ENCODE peak calls at places on chromosomes 2 and 18, in ten cellular contexts. N, K, U, X, D, O, G, A, Y and H are unnamed samples.

GRCh38 chr2:231130657-231131056 is 5.8 kb upstream of the HTR2B start:
- DNase-seq in N (no peak), K (no peak), U (no peak), X (no peak), D (no peak), O (no peak), G (no peak), A (no peak), Y (no peak), H (no peak)

GRCh38 chr2:71380665-71381064 is 49.1 kb downstream of the ZNF638 start:
- DNase-seq in N (peak), K (no peak), U (no peak), X (no peak), D (peak), O (no peak), G (no peak), A (no peak), Y (no peak), H (peak)

GRCh38 chr18:44887227-44887631 is 206.5 kb downstream of the SETBP1 start:
- DNase-seq in N (no peak), K (no peak), U (peak), X (peak), D (peak), O (no peak), G (no peak), A (no peak), Y (no peak), H (peak)

GRCh38 chr2:20663196-20664070 is 3.5 kb upstream of the GDF7 start:
- DNase-seq in N (no peak), K (no peak), U (no peak), X (no peak), D (no peak), O (no peak), G (no peak), A (no peak), Y (no peak), H (no peak)

GRCh38 chr2:42927334-42928160 is 135.2 kb upstream of the HAAO start:
- DNase-seq in N (no peak), K (no peak), U (no peak), X (no peak), D (no peak), O (no peak), G (no peak), A (no peak), Y (no peak), H (no peak)

GRCh38 chr2:178070824-178071223 is 1.8 kb downstream of the PDE11A start:
- DNase-seq in N (no peak), K (no peak), U (no peak), X (no peak), D (peak), O (no peak), G (peak), A (no peak), Y (no peak), H (no peak)

GRCh38 chr18:24793742-24794141 is 333.3 kb downstream of the HRH4 start:
- DNase-seq in N (no peak), K (no peak), U (no peak), X (no peak), D (no peak), O (no peak), G (no peak), A (no peak), Y (no peak), H (no peak)

GRCh38 chr2:235889302-235889630 is 278.9 kb downstream of the GBX2 start:
- DNase-seq in N (no peak), K (no peak), U (no peak), X (no peak), D (no peak), O (no peak), G (no peak), A (no peak), Y (no peak), H (no peak)

GRCh38 chr2:227816507-227817274 is 3.0 kb downstream of the CCL20 start:
- DNase-seq in N (no peak), K (no peak), U (peak), X (peak), D (no peak), O (no peak), G (peak), A (no peak), Y (no peak), H (peak)

GRCh38 chr2:227815066-227815465 is 1.4 kb downstream of the CCL20 start:
- DNase-seq in N (no peak), K (no peak), U (no peak), X (no peak), D (no peak), O (no peak), G (no peak), A (no peak), Y (no peak), H (no peak)

GRCh38 chr2:227812001-227812400 is 1.6 kb upstream of the CCL20 start:
- DNase-seq in N (peak), K (no peak), U (no peak), X (no peak), D (no peak), O (no peak), G (no peak), A (no peak), Y (no peak), H (no peak)

GRCh38 chr2:227813562-227814353 is at the start of gene CCL20:
- DNase-seq in N (no peak), K (no peak), U (no peak), X (no peak), D (no peak), O (no peak), G (peak), A (no peak), Y (no peak), H (no peak)

GRCh38 chr2:227813229-227813561 is 447 bp upstream of the CCL20 start:
- DNase-seq in N (no peak), K (no peak), U (no peak), X (no peak), D (no peak), O (no peak), G (no peak), A (no peak), Y (no peak), H (no peak)
- H3K4me3 ChIP-seq in N (no peak), K (no peak), U (no peak), X (no peak), D (no peak), O (no peak), G (no peak), A (no peak), Y (no peak), H (no peak)

DNA sequence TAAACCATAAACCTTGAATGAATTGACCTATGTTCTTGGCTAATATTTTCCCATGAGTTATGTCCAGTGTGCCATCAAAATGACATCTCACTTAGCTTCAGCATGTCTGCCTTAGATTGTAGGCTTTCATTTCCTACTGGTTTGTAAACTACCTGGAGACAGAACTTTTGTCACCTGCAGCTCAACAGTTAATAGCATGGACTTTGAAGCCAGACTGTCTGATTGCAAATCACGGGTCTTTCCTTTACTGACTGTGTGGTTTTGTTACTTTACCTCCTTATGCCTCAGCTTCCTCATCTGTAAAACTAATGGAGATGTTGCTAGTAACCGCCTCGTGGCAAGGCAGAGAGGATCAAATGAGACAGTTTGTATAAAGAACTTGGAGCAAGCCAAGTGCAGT is 187.1 kb downstream of the SUCLG1 start:
- DNase-seq in N (no peak), K (no peak), U (no peak), X (no peak), D (no peak), O (no peak), G (no peak), A (no peak), Y (no peak), H (no peak)
- TF ChIP-seq CTCF in N (no peak), K (no peak), U (no peak), X (no peak), D (no peak), O (no peak), G (no peak), A (no peak), Y (no peak), H (no peak)

GRCh38 chr2:239598011-239598731 is 197.4 kb upstream of the HDAC4 start:
- DNase-seq in N (no peak), K (no peak), U (peak), X (no peak), D (no peak), O (no peak), G (no peak), A (no peak), Y (peak), H (no peak)
- H3K4me3 ChIP-seq in N (no peak), K (no peak), U (no peak), X (no peak), D (no peak), O (no peak), G (no peak), A (no peak), Y (no peak), H (no peak)

DNA sequence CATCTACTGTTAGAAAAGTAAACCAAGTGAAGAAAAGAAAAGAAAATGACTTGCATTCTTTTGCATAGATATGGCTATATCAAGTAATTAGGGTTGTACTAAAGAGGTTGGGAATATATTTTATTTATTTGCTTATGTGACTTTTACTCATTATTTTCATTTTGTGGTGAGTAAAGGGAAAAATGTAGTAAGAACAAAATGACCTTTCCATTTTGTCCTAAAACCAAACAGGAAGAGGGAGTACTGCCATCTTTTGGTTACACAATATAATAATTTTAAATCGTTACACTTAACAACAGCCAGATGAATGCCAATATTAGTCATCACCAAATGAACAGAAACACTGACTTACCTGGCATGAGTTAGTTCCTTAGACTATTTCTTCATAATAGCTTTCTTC is 47.3 kb upstream of the NDUFV2 start:
- DNase-seq in N (peak), K (no peak), U (peak), X (peak), D (peak), O (no peak), G (peak), A (no peak), Y (no peak), H (peak)
- TF ChIP-seq CTCF in N (peak), K (peak), U (no peak), X (no peak), D (peak), O (no peak), G (peak), A (peak), Y (peak), H (peak)

GRCh38 chr2:96374211-96374951 is 38.8 kb downstream of the NCAPH start:
- DNase-seq in N (no peak), K (no peak), U (no peak), X (peak), D (no peak), O (no peak), G (no peak), A (peak), Y (peak), H (peak)
- H3K4me3 ChIP-seq in N (no peak), K (no peak), U (no peak), X (no peak), D (no peak), O (no peak), G (no peak), A (no peak), Y (no peak), H (no peak)

GRCh38 chr2:159118115-159118858 is 149.8 kb downstream of the TANC1 start:
- DNase-seq in N (peak), K (peak), U (peak), X (peak), D (peak), O (no peak), G (peak), A (peak), Y (peak), H (peak)

GRCh38 chr2:159116922-159117321 is 148.5 kb downstream of the TANC1 start:
- DNase-seq in N (no peak), K (no peak), U (no peak), X (no peak), D (no peak), O (no peak), G (no peak), A (no peak), Y (no peak), H (no peak)

GRCh38 chr2:159119652-159120257 is 151.3 kb downstream of the TANC1 start:
- DNase-seq in N (no peak), K (no peak), U (no peak), X (peak), D (peak), O (no peak), G (no peak), A (no peak), Y (no peak), H (no peak)

GRCh38 chr2:159117658-159118057 is 149.2 kb downstream of the TANC1 start:
- DNase-seq in N (no peak), K (no peak), U (no peak), X (no peak), D (no peak), O (no peak), G (no peak), A (no peak), Y (no peak), H (no peak)

DNA sequence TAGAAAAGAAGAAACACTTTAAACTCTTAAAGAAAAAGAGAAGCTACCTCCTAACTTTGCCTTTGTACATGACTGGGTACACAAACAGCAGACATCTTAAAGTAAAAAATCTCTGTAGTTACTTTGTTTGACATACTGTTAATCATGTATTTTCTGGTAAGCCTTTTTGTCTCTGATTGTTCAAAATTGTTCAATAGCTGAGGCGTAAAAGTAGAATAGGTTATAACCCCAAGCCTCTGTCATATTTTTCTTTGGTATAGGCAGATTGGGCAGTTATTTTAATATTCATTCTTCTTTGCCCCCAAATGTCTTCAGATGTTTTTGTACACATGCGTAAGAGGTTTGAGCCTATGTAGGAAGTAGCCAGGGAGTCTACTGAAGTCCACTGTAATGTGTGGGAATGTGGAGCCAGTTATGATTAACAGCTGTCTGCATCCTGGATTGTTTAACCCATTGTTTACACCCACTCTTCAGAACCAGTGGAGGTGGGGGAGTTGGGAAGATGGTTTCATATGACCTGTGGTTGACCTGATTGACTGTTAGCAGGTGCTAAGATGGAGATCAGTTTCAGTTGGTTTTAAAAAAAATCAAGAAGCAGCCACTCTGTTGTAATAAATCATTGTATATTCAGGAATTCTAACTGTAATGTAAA is 150.5 kb downstream of the TANC1 start:
- DNase-seq in N (no peak), K (no peak), U (no peak), X (no peak), D (no peak), O (no peak), G (no peak), A (no peak), Y (no peak), H (no peak)
- TF ChIP-seq CTCF in N (no peak), K (peak), U (no peak), X (no peak), D (no peak), O (no peak), G (no peak), A (no peak), Y (no peak), H (no peak)

DNA sequence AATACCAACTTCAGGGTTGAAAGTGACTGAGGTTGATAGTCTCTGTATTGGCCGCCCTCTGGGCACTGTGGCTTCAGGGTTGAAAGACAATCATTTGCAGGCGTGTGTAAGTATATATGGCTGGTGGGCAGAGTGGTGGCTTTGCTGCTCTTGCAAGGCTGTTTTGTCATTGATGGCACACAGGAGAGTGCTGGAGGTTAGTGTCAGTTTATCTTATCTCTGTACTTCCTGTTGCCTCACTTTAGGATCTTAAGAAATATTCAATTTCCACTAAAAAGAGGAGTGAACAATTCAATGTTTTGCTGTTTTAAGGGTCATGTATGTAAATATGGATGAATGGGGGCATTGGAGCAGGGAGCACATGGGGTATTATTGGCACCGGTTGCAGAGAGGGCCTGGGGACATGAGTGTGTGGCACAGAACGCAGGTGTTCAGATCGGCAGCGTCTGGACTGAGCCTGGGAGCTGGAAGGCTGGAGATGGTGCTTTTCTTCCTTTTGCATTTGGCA is 51.5 kb downstream of the NCK2 start:
- DNase-seq in N (no peak), K (peak), U (peak), X (no peak), D (no peak), O (no peak), G (no peak), A (no peak), Y (no peak), H (no peak)
- H3K4me3 ChIP-seq in N (no peak), K (peak), U (peak), X (no peak), D (no peak), O (peak), G (no peak), A (no peak), Y (no peak), H (no peak)

GRCh38 chr2:28958689-28959088 is 22.4 kb upstream of the TOGARAM2 start:
- DNase-seq in N (peak), K (peak), U (peak), X (peak), D (peak), O (no peak), G (peak), A (peak), Y (no peak), H (peak)

GRCh38 chr2:28955492-28955891 is 25.6 kb upstream of the TOGARAM2 start:
- DNase-seq in N (no peak), K (no peak), U (no peak), X (no peak), D (no peak), O (no peak), G (no peak), A (no peak), Y (no peak), H (no peak)

GRCh38 chr2:28956890-28957289 is 24.2 kb upstream of the TOGARAM2 start:
- DNase-seq in N (no peak), K (no peak), U (no peak), X (peak), D (peak), O (no peak), G (peak), A (no peak), Y (no peak), H (peak)

GRCh38 chr2:28952806-28953190 is 28.3 kb upstream of the TOGARAM2 start:
- DNase-seq in N (no peak), K (peak), U (no peak), X (no peak), D (no peak), O (no peak), G (peak), A (no peak), Y (no peak), H (peak)

GRCh38 chr2:28956415-28956826 is 24.7 kb upstream of the TOGARAM2 start:
- DNase-seq in N (no peak), K (no peak), U (peak), X (peak), D (peak), O (no peak), G (no peak), A (no peak), Y (no peak), H (peak)
- TF ChIP-seq CTCF in N (peak), K (no peak), U (no peak), X (peak), D (peak), O (no peak), G (no peak), A (no peak), Y (no peak), H (peak)

GRCh38 chr18:70004698-70005097 is 57.0 kb upstream of the CD226 start:
- DNase-seq in N (no peak), K (no peak), U (no peak), X (peak), D (no peak), O (no peak), G (no peak), A (no peak), Y (no peak), H (peak)

GRCh38 chr18:69999671-70000070 is 52.0 kb upstream of the CD226 start:
- DNase-seq in N (no peak), K (no peak), U (no peak), X (no peak), D (no peak), O (no peak), G (no peak), A (no peak), Y (no peak), H (peak)

GRCh38 chr18:70005580-70005979 is 57.9 kb upstream of the CD226 start:
- DNase-seq in N (no peak), K (no peak), U (no peak), X (no peak), D (no peak), O (no peak), G (no peak), A (no peak), Y (no peak), H (no peak)
- H3K4me3 ChIP-seq in N (no peak), K (no peak), U (no peak), X (no peak), D (no peak), O (peak), G (no peak), A (peak), Y (no peak), H (no peak)